ENCODE peak calls at places on chromosome 2, in four cellular contexts. O is left colon; C is bronchial epithelial cell; Y is effector CD4-positive, alpha-beta T cell. Z is an unnamed sample.

GRCh38 chr2:96524482-96525210 is 11.9 kb upstream of the ARID5A start:
- DNase-seq in O (no peak), C (no peak), Y (no peak), Z (no peak)

GRCh38 chr2:120831891-120832290 is 96.2 kb downstream of the GLI2 start:
- DNase-seq in O (no peak), C (no peak), Y (no peak), Z (no peak)

GRCh38 chr2:58913082-58913726 is 672.1 kb upstream of the FANCL start:
- DNase-seq in Y (no peak), C (no peak), O (no peak), Z (no peak)

GRCh38 chr2:5077479-5078089 is 614.6 kb upstream of the SOX11 start:
- DNase-seq in O (no peak), Y (no peak), C (peak), Z (no peak)

GRCh38 chr2:144412727-144413126 is 107.2 kb downstream of the ZEB2 start:
- DNase-seq in Y (no peak), C (peak), O (no peak), Z (no peak)

GRCh38 chr2:97935719-97936161 is 60.0 kb downstream of the TMEM131 start:
- DNase-seq in C (peak), O (no peak), Y (no peak), Z (no peak)

GRCh38 chr2:140893685-140894084 is 1237.1 kb downstream of the LRP1B start:
- DNase-seq in O (no peak), Y (no peak), C (peak), Z (no peak)

GRCh38 chr2:140274891-140275290 is 1494.7 kb upstream of the NXPH2 start:
- DNase-seq in O (no peak), C (no peak), Y (no peak), Z (no peak)

GRCh38 chr2:218260742-218261423 is at the start of gene GPBAR1:
- DNase-seq in O (peak), C (no peak), Y (no peak), Z (peak)

GRCh38 chr2:237299897-237300296 is 114.1 kb downstream of the COL6A3 start:
- DNase-seq in Y (no peak), C (peak), O (no peak), Z (no peak)

GRCh38 chr2:165911231-165911630 is 42.3 kb downstream of the TTC21B start:
- DNase-seq in Y (no peak), C (peak), O (no peak), Z (no peak)

GRCh38 chr2:35114765-35115164 is 1240.8 kb upstream of the CRIM1 start:
- DNase-seq in Y (no peak), C (no peak), O (no peak), Z (peak)

GRCh38 chr2:98538280-98539041 is 69.9 kb downstream of the COA5 start:
- DNase-seq in O (no peak), C (no peak), Y (no peak), Z (no peak)

GRCh38 chr2:207990784-207991183 is 34.5 kb downstream of the PLEKHM3 start:
- DNase-seq in O (no peak), Y (no peak), C (no peak), Z (no peak)

GRCh38 chr2:225041210-225041870 is 928 bp downstream of the DOCK10 start:
- DNase-seq in Y (peak), C (no peak), O (peak), Z (no peak)

GRCh38 chr2:47058061-47058931 is 96.8 kb downstream of the STPG4 start:
- DNase-seq in O (peak), C (no peak), Y (no peak), Z (no peak)

GRCh38 chr2:129606496-129607270 is 372.8 kb upstream of the RAB6C start:
- DNase-seq in O (no peak), Y (no peak), C (no peak), Z (no peak)

GRCh38 chr2:241999184-241999583 is 129.7 kb downstream of the RTP5 start:
- DNase-seq in C (no peak), Y (no peak), O (no peak), Z (no peak)

GRCh38 chr2:96321230-96322103 is 3.6 kb upstream of the ITPRIPL1 start:
- DNase-seq in Y (peak), C (no peak), O (peak), Z (no peak)

GRCh38 chr2:60029248-60029883 is 524.1 kb downstream of the BCL11A start:
- DNase-seq in Y (no peak), C (no peak), O (no peak), Z (no peak)

GRCh38 chr2:42920446-42921161 is 128.2 kb upstream of the HAAO start:
- DNase-seq in O (no peak), C (no peak), Y (no peak), Z (no peak)

GRCh38 chr2:40434638-40435296 is 17.1 kb downstream of the SLC8A1 start:
- DNase-seq in C (peak), O (no peak), Y (no peak), Z (no peak)

GRCh38 chr2:95043300-95043786 is 17.8 kb downstream of the MAL start:
- DNase-seq in O (peak), C (peak), Y (no peak), Z (no peak)

GRCh38 chr2:114022360-114023085 is 132.6 kb downstream of the ACTR3 start:
- DNase-seq in O (no peak), Y (no peak), C (peak), Z (no peak)

GRCh38 chr2:26735096-26735495 is 29.0 kb upstream of the SLC35F6 start:
- DNase-seq in Y (no peak), O (no peak), C (peak), Z (no peak)

GRCh38 chr2:85577386-85578242 is at the start of gene VAMP8:
- DNase-seq in O (peak), Y (peak), C (peak), Z (no peak)

GRCh38 chr2:119289093-119289492 is 65.5 kb downstream of the STEAP3 start:
- DNase-seq in Y (no peak), C (no peak), O (no peak), Z (no peak)

GRCh38 chr2:176079851-176080539 is 3.8 kb downstream of the EVX2 start:
- DNase-seq in Y (no peak), O (no peak), C (no peak), Z (no peak)

GRCh38 chr2:149221898-149222297 is 108.5 kb upstream of the LYPD6 start:
- DNase-seq in O (no peak), C (no peak), Y (no peak), Z (no peak)

GRCh38 chr2:23349508-23349907 is 35.5 kb upstream of the KLHL29 start:
- DNase-seq in C (no peak), Y (no peak), O (no peak), Z (no peak)

GRCh38 chr2:15814406-15814805 is 125.9 kb upstream of the MYCN start:
- DNase-seq in O (no peak), Y (no peak), C (no peak), Z (no peak)

GRCh38 chr2:98739020-98739419 is 8.1 kb upstream of the MGAT4A start:
- DNase-seq in O (no peak), Y (no peak), C (no peak), Z (no peak)

Z was measured in NT2/D1.